ENCODE peak calls at places on chromosomes 3 and 15, in nine cellular contexts. E, O, G, P, X, D, U, T and I are unnamed samples.

GRCh38 chr3:69232447-69232846 is 110.1 kb upstream of the LMOD3 start:
- DNase-seq in X (no peak), T (no peak), E (no peak), P (no peak), D (no peak), G (no peak), O (no peak), U (no peak), I (no peak)

GRCh38 chr3:73623316-73623715 is 1.4 kb downstream of the PDZRN3 start:
- DNase-seq in T (no peak), P (no peak), E (no peak), O (no peak), G (no peak), D (peak), X (peak), U (no peak), I (no peak)

GRCh38 chr3:136464502-136464901 is 214.4 kb downstream of the PCCB start:
- DNase-seq in T (no peak), U (no peak), P (no peak), O (no peak), E (no peak), G (peak), D (peak), X (no peak), I (no peak)

GRCh38 chr3:42600958-42601675 is 631 bp downstream of the NKTR start:
- DNase-seq in G (peak), D (peak), O (peak), U (peak), P (no peak), X (peak), E (peak), T (peak), I (peak)

GRCh38 chr3:139522421-139522820 is 17.1 kb downstream of the RBP1 start:
- DNase-seq in T (no peak), G (no peak), O (no peak), E (no peak), U (no peak), P (no peak), D (no peak), X (peak), I (no peak)

GRCh38 chr15:79089890-79090486 is 592 bp downstream of the RASGRF1 start:
- DNase-seq in G (no peak), U (no peak), D (no peak), O (no peak), P (no peak), T (no peak), X (no peak), E (no peak), I (peak)

GRCh38 chr3:141020139-141020940 is 30.8 kb upstream of the SPSB4 start:
- DNase-seq in T (no peak), U (no peak), E (no peak), O (no peak), X (no peak), P (no peak), D (no peak), G (no peak), I (no peak)

GRCh38 chr15:81351651-81352050 is 22.4 kb downstream of the TMC3 start:
- DNase-seq in D (no peak), X (no peak), U (no peak), T (no peak), G (no peak), P (no peak), O (no peak), E (no peak), I (no peak)

GRCh38 chr15:52290800-52291199 is 4.8 kb downstream of the MYO5C start:
- DNase-seq in P (no peak), U (no peak), D (no peak), T (no peak), E (no peak), O (no peak), X (no peak), G (no peak), I (no peak)

GRCh38 chr15:73293773-73294172 is 75.0 kb downstream of the HCN4 start:
- DNase-seq in D (no peak), T (no peak), P (no peak), E (no peak), O (no peak), G (no peak), U (no peak), X (no peak), I (no peak)

GRCh38 chr15:90266061-90266431 is 574 bp downstream of the NGRN start:
- DNase-seq in O (no peak), D (peak), T (no peak), P (no peak), G (peak), E (peak), X (peak), U (peak), I (peak)

GRCh38 chr3:195546130-195546560 is 3.0 kb upstream of the PPP1R2 start:
- DNase-seq in P (peak), U (no peak), O (no peak), X (no peak), G (peak), D (peak), E (peak), T (no peak), I (peak)

GRCh38 chr3:190031887-190032752 is 88.6 kb downstream of the P3H2 start:
- DNase-seq in U (no peak), X (no peak), O (no peak), T (no peak), P (no peak), E (no peak), G (peak), D (peak), I (no peak)

GRCh38 chr15:88860212-88860611 is 35.1 kb downstream of the HAPLN3 start:
- DNase-seq in T (no peak), G (no peak), U (no peak), P (no peak), X (no peak), D (no peak), E (no peak), O (no peak), I (no peak)

GRCh38 chr3:194311000-194311399 is 40.1 kb downstream of the CPN2 start:
- DNase-seq in P (no peak), E (no peak), T (no peak), U (no peak), D (no peak), X (no peak), O (no peak), G (no peak), I (no peak)

GRCh38 chr3:120440762-120441161 is 10.0 kb downstream of the FSTL1 start:
- DNase-seq in X (no peak), O (no peak), P (no peak), T (no peak), G (no peak), U (no peak), E (no peak), D (no peak), I (no peak)

GRCh38 chr3:188553569-188553968 is 399.6 kb downstream of the LPP start:
- DNase-seq in P (no peak), D (no peak), E (no peak), U (no peak), O (no peak), T (no peak), G (peak), X (no peak), I (no peak)

GRCh38 chr15:101657968-101658784 is 6.0 kb upstream of the TM2D3 start:
- DNase-seq in P (no peak), D (no peak), E (no peak), T (no peak), O (no peak), U (peak), G (no peak), X (no peak), I (no peak)

GRCh38 chr15:69011641-69012040 is 2.9 kb upstream of the NOX5 start:
- DNase-seq in X (no peak), D (no peak), E (no peak), G (no peak), P (no peak), U (no peak), O (no peak), T (no peak), I (no peak)

DNA sequence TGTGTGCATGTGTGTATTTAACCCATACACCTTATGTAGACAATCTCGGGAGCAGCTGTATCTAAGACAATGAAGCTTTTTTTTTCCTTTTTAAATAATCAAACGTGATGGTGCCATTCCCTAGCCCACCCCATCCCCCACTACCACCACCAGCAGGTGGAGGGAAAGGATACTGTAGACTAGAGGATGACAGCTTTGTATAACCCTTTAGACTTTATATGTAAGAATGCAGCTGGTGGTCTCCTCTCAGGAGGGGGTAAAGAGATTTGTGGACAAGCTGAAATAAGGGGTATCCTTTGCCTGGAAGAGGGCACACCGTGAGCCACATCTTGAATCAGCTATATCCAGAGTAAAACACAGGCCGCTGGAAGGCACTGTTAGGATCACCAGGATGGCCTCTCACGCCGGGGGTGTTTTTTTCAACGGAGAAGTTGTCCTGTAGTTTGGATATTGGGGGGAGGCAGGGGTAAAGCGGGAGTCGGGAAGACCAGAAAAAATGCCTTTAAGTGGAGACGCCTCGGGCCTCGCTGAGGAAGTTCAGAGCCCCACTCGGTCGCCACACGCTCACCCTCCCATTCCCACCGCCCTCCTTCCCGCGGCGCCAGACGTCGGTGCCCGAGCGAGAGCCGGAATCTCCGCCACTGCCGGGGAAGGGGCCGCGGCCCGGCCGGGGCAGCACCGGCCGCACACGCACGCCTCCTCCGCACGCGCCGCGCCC is 1.0 kb downstream of the KPNA4 start:
- DNase-seq in T (peak), G (peak), O (no peak), E (no peak), X (peak), D (no peak), U (peak), P (no peak), I (no peak)
- H3K4me3 ChIP-seq in T (peak), G (peak), O (peak), E (peak), X (peak), D (peak), U (peak), P (peak), I (peak)

GRCh38 chr3:37053753-37054152 is 60.4 kb downstream of the MLH1 start:
- DNase-seq in O (no peak), D (no peak), E (no peak), X (no peak), P (no peak), T (no peak), G (no peak), U (no peak), I (no peak)

GRCh38 chr3:37054370-37054769 is 61.1 kb downstream of the MLH1 start:
- DNase-seq in D (peak), X (peak), P (no peak), U (no peak), G (peak), E (no peak), O (no peak), T (peak), I (peak)

GRCh38 chr3:37053337-37053736 is 60.0 kb downstream of the MLH1 start:
- DNase-seq in D (no peak), X (no peak), P (no peak), O (no peak), G (no peak), E (no peak), U (no peak), T (no peak), I (no peak)

GRCh38 chr3:37050242-37050641 is 56.9 kb downstream of the MLH1 start:
- DNase-seq in O (no peak), X (peak), T (no peak), E (no peak), D (no peak), U (no peak), P (no peak), G (no peak), I (no peak)

GRCh38 chr3:37052860-37053259 is 59.5 kb downstream of the MLH1 start:
- DNase-seq in T (no peak), E (no peak), P (no peak), X (no peak), O (no peak), U (no peak), D (no peak), G (no peak), I (no peak)
- TF ChIP-seq CTCF in T (no peak), E (no peak), P (no peak), X (no peak), O (no peak), U (no peak), D (no peak), G (no peak), I (no peak)

GRCh38 chr15:92733090-92733933 is 77.7 kb upstream of the FAM174B start:
- DNase-seq in P (no peak), X (no peak), E (no peak), G (no peak), U (no peak), D (no peak), T (no peak), O (no peak), I (no peak)
- H3K4me3 ChIP-seq in P (no peak), X (no peak), E (peak), G (no peak), U (peak), D (peak), T (no peak), O (no peak), I (no peak)

GRCh38 chr3:39385456-39386098 is 2.4 kb downstream of the SLC25A38 start:
- DNase-seq in G (no peak), D (no peak), T (no peak), E (no peak), U (no peak), X (no peak), O (no peak), P (no peak), I (no peak)
- TF ChIP-seq CTCF in G (no peak), D (no peak), T (no peak), E (no peak), U (no peak), X (no peak), O (no peak), P (no peak), I (no peak)

GRCh38 chr3:56754753-56755365 is 46.9 kb downstream of the ARHGEF3 start:
- DNase-seq in T (peak), X (no peak), P (no peak), D (no peak), G (no peak), U (no peak), E (no peak), O (no peak), I (no peak)
- H3K4me3 ChIP-seq in T (peak), X (no peak), P (no peak), D (no peak), G (no peak), U (no peak), E (peak), O (no peak), I (no peak)

GRCh38 chr15:75362642-75363249 is 5.7 kb downstream of the MAN2C1 start:
- DNase-seq in P (no peak), U (no peak), E (no peak), T (no peak), D (no peak), X (no peak), O (no peak), G (no peak), I (no peak)
- TF ChIP-seq CTCF in P (no peak), U (no peak), E (no peak), T (peak), D (no peak), X (no peak), O (no peak), G (no peak), I (no peak)

GRCh38 chr15:100335335-100335999 is 6.3 kb downstream of the ADAMTS17 start:
- DNase-seq in E (no peak), U (no peak), G (peak), T (no peak), P (no peak), X (no peak), D (no peak), O (no peak), I (no peak)
- H3K4me3 ChIP-seq in E (no peak), U (no peak), G (no peak), T (no peak), P (no peak), X (no peak), D (no peak), O (no peak), I (no peak)

GRCh38 chr3:81274671-81275070 is 486.8 kb downstream of the GBE1 start:
- DNase-seq in P (no peak), O (no peak), D (no peak), G (no peak), X (no peak), T (no peak), U (no peak), E (no peak), I (peak)
- TF ChIP-seq CTCF in P (no peak), O (no peak), D (no peak), G (no peak), X (no peak), T (no peak), U (no peak), E (no peak), I (no peak)